ENCODE peak calls at places on chromosome 20, in five cellular contexts. Y is GM12878, C is K562, P is upper lobe of left lung, I is HepG2. R is an unnamed sample.

GRCh38 chr20:4227085-4227821 is 211.9 kb upstream of the RNF24 start:
- ATAC-seq in C (peak), Y (peak), P (no peak), I (peak), R (no peak)

GRCh38 chr20:44033344-44033743 is 118.7 kb downstream of the TOX2 start:
- ATAC-seq in C (peak), Y (no peak), I (no peak), P (no peak), R (no peak)

GRCh38 chr20:32510120-32510600 is 75.0 kb downstream of the NOL4L start:
- ATAC-seq in C (no peak), I (peak), P (no peak), Y (no peak), R (no peak)

GRCh38 chr20:5658897-5659296 is 91.3 kb upstream of the SHLD1 start:
- ATAC-seq in I (no peak), C (peak), Y (peak), P (peak), R (peak)

GRCh38 chr20:1150218-1150617 is 31.8 kb downstream of the PSMF1 start:
- ATAC-seq in I (peak), Y (no peak), C (no peak), P (no peak), R (no peak)

GRCh38 chr20:1376453-1377270 is 16.2 kb downstream of the FKBP1A start:
- ATAC-seq in Y (peak), P (no peak), I (no peak), C (no peak), R (no peak)

GRCh38 chr20:36728986-36729385 is 16.9 kb downstream of the NDRG3 start:
- ATAC-seq in I (no peak), P (no peak), Y (peak), C (peak), R (no peak)

GRCh38 chr20:42373049-42373448 is 754.9 kb upstream of the CHD6 start:
- ATAC-seq in I (no peak), C (no peak), Y (no peak), P (no peak), R (no peak)

GRCh38 chr20:38979842-38980241 is 17.7 kb downstream of the DHX35 start:
- ATAC-seq in Y (no peak), C (no peak), P (no peak), I (no peak), R (no peak)

GRCh38 chr20:34579191-34579661 is 20.7 kb downstream of the MAP1LC3A start:
- ATAC-seq in C (peak), P (peak), I (peak), Y (no peak), R (peak)

GRCh38 chr20:48282591-48283228 is 497.4 kb upstream of the SULF2 start:
- ATAC-seq in I (no peak), C (peak), Y (no peak), P (no peak), R (no peak)

GRCh38 chr20:18904624-18905023 is 91.0 kb downstream of the SCP2D1 start:
- ATAC-seq in P (no peak), C (no peak), I (peak), Y (peak), R (no peak)

GRCh38 chr20:3902446-3902845 is 13.3 kb downstream of the PANK2 start:
- ATAC-seq in Y (no peak), I (no peak), C (no peak), P (no peak), R (no peak)

GRCh38 chr20:20743511-20744169 is 31.2 kb upstream of the RALGAPA2 start:
- ATAC-seq in P (peak), I (peak), C (no peak), Y (peak), R (peak)

GRCh38 chr20:25320035-25320800 is 70.4 kb downstream of the ABHD12 start:
- ATAC-seq in P (no peak), I (no peak), Y (no peak), C (no peak), R (no peak)

GRCh38 chr20:36339646-36340592 is 33.8 kb downstream of the DLGAP4 start:
- ATAC-seq in I (no peak), P (no peak), C (no peak), Y (no peak), R (no peak)

GRCh38 chr20:52405417-52405816 is 213.8 kb upstream of the ZFP64 start:
- ATAC-seq in I (no peak), P (no peak), Y (peak), C (no peak), R (no peak)

GRCh38 chr20:45279992-45280391 is 25.6 kb upstream of the SLPI start:
- ATAC-seq in Y (no peak), I (no peak), C (no peak), P (no peak), R (no peak)

GRCh38 chr20:33180169-33180568 is 12.2 kb downstream of the BPIFA2 start:
- ATAC-seq in C (no peak), I (no peak), P (no peak), Y (no peak), R (no peak)

GRCh38 chr20:37590938-37591490 is 63.3 kb upstream of the BLCAP start:
- ATAC-seq in P (no peak), Y (no peak), I (peak), C (no peak), R (no peak)

GRCh38 chr20:3340443-3340842 is 67.0 kb downstream of the DNAAF9 start:
- ATAC-seq in C (no peak), Y (no peak), I (no peak), P (peak), R (peak)

GRCh38 chr20:48823960-48824497 is 3.8 kb downstream of the PREX1 start:
- ATAC-seq in P (no peak), I (no peak), Y (peak), C (no peak), R (no peak)

GRCh38 chr20:845967-846893 is 12.7 kb downstream of the FAM110A start:
- ATAC-seq in C (no peak), I (no peak), Y (no peak), P (no peak), R (no peak)

GRCh38 chr20:39029324-39029820 is 67.2 kb downstream of the DHX35 start:
- ATAC-seq in Y (no peak), I (no peak), C (no peak), P (no peak), R (no peak)

GRCh38 chr20:33791959-33792597 is 19.1 kb upstream of the CHMP4B start:
- ATAC-seq in C (peak), I (peak), Y (peak), P (no peak), R (no peak)

GRCh38 chr20:8152847-8153246 is 20.8 kb downstream of the PLCB1 start:
- ATAC-seq in Y (no peak), C (no peak), I (no peak), P (no peak), R (no peak)

GRCh38 chr20:20731000-20731944 is 18.8 kb upstream of the RALGAPA2 start:
- ATAC-seq in P (no peak), Y (no peak), I (no peak), C (no peak), R (peak)

GRCh38 chr20:4949833-4950178 is 51.5 kb downstream of the SLC23A2 start:
- ATAC-seq in P (peak), Y (peak), C (peak), I (peak), R (peak)

GRCh38 chr20:6269163-6269873 is 146.5 kb upstream of the FERMT1 start:
- ATAC-seq in C (peak), Y (peak), I (peak), P (no peak), R (no peak)

GRCh38 chr20:50415516-50416268 is 94.5 kb upstream of the PTPN1 start:
- ATAC-seq in Y (no peak), C (peak), P (peak), I (peak), R (peak)

GRCh38 chr20:24368253-24368652 is 101.2 kb upstream of the SYNDIG1 start:
- ATAC-seq in Y (no peak), P (no peak), C (no peak), I (no peak), R (no peak)

GRCh38 chr20:10218536-10219451 is at the start of gene SNAP25:
- ATAC-seq in C (peak), I (no peak), P (peak), Y (no peak), R (no peak)

GRCh38 chr20:50931048-50931305 is 260 bp downstream of the ADNP start:
- ATAC-seq in Y (peak), I (peak), C (peak), P (peak), R (peak)

GRCh38 chr20:41167118-41167470 is 29.8 kb downstream of the PLCG1 start:
- ATAC-seq in Y (no peak), C (no peak), I (peak), P (no peak), R (no peak)

GRCh38 chr20:48538058-48538825 is 289.6 kb downstream of the PREX1 start:
- ATAC-seq in Y (no peak), P (no peak), I (no peak), C (no peak), R (no peak)

GRCh38 chr20:42734660-42735368 is 454.9 kb downstream of the PTPRT start:
- ATAC-seq in I (no peak), C (no peak), Y (no peak), P (no peak), R (no peak)

GRCh38 chr20:36468149-36469000 is 72.9 kb upstream of the MYL9 start:
- ATAC-seq in P (no peak), I (peak), C (no peak), Y (peak), R (no peak)

GRCh38 chr20:43938932-43939761 is 24.5 kb downstream of the TOX2 start:
- ATAC-seq in P (peak), I (peak), Y (no peak), C (no peak), R (peak)

GRCh38 chr20:9301129-9302072 is 213.0 kb upstream of the LAMP5 start:
- ATAC-seq in C (no peak), P (no peak), Y (no peak), I (peak), R (no peak)

GRCh38 chr20:63224272-63225081 is 8.5 kb upstream of the YTHDF1 start:
- ATAC-seq in P (peak), C (peak), Y (no peak), I (peak), R (peak)
- TF ChIP-seq EP300 in P (no peak), C (no peak), Y (no peak), I (no peak), R (no peak)

GRCh38 chr20:63894358-63895201 is at the start of gene DNAJC5:
- ATAC-seq in Y (peak), I (peak), P (peak), C (peak), R (peak)
- H3K4me3 ChIP-seq in Y (peak), I (peak), P (peak), C (peak), R (peak)

DNA sequence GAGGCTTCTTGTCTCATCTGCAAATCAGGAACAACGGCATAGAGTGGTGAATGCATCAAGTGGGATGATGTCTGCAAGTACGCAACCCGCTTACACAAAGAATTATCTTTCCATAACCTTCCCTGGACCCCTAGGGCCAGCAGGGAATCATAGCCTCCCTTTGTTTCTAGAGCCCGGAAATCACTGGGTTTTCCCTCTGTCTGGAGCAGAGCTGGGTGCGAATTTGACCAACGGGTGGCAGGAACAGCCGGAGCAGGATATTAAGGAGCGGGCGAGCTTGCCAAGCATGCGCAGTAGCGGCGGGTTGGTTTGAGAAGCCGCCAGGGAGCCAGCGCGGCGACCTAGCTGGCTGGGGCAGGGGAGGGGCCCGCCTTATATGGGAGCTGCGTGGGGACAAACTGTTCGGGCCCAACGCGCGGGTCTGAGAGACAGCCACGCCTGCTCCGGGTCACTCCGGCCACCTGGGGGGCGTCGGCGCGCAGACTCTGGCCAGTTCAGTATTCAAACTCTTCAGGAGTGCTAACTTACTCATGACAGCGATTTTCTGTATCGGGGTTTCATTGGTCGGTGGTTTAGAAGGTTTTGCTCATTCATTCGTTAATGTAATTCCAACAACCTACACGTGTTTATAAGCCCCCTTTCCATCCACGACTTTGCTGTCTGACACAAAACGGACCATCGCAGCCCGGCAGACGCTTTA is 1.6 kb upstream of the KIF16B start:
- ATAC-seq in P (peak), Y (peak), I (peak), C (peak), R (peak)
- TF ChIP-seq POLR2AphosphoS5 in P (no peak), Y (no peak), I (peak), C (no peak), R (no peak)

DNA sequence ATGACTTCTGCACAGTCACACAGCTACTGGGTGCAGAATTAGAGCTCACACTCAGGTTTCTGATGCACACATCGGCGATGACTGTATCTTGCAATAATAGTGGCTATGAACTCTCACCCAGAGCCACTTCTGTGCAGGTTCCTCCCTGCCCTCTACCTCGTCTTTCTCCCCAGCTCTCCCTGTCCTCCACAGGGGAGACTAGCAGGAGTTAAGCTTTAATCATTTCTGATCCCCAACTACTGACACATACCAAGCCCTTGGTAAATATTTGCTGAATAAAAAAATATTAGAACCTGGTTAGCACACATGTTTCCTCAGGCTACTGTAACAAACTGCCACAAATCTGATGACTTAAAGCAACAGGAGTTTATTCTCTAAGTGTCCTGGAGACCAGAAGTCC is 222.7 kb upstream of the FOXA2 start:
- ATAC-seq in Y (no peak), I (no peak), C (no peak), P (no peak), R (no peak)
- TF ChIP-seq EP300 in Y (no peak), I (no peak), C (no peak), P (no peak), R (no peak)

GRCh38 chr20:53767206-53767924 is 173.7 kb upstream of the ZNF217 start:
- ATAC-seq in C (peak), P (no peak), Y (peak), I (no peak), R (no peak)
- H3K4me3 ChIP-seq in C (no peak), P (no peak), Y (no peak), I (no peak), R (no peak)